ENCODE peak calls at places on chromosome 2, in five cellular contexts. One of them, this sample, is unnamed.
A peak's percentile ranks its signal among the peaks of the same experiment; 100 is the strongest.

GRCh38 chr2:149015926-149016563 is 22.5 kb upstream of the LYPD6B start:
- DNase-seq in CD8-positive, alpha-beta memory T cell: no peak
- DNase-seq in aorta: no peak
- DNase-seq in A549: no peak
- DNase-seq in breast epithelium: no peak
- DNase-seq in this sample: no peak

GRCh38 chr2:54671875-54672586 is 51.4 kb upstream of the EML6 start:
- DNase-seq in A549: no peak
- DNase-seq in aorta: no peak
- DNase-seq in CD8-positive, alpha-beta memory T cell: no peak
- DNase-seq in breast epithelium: no peak
- DNase-seq in this sample: no peak

GRCh38 chr2:88066543-88066942 is 1.1 kb upstream of the SMYD1 start:
- DNase-seq in breast epithelium: no peak
- DNase-seq in CD8-positive, alpha-beta memory T cell: no peak
- DNase-seq in A549: no peak
- DNase-seq in aorta: no peak
- DNase-seq in this sample: no peak

GRCh38 chr2:241788135-241788534 is 11.5 kb downstream of the GAL3ST2 start:
- DNase-seq in breast epithelium: no peak
- DNase-seq in A549: no peak
- DNase-seq in CD8-positive, alpha-beta memory T cell: no peak
- DNase-seq in aorta: no peak
- DNase-seq in this sample: no peak

GRCh38 chr2:46825958-46826897 is 89.4 kb downstream of the MCFD2 start:
- DNase-seq in aorta: no peak
- DNase-seq in breast epithelium: no peak
- DNase-seq in CD8-positive, alpha-beta memory T cell: no peak
- DNase-seq in A549: no peak
- DNase-seq in this sample: no peak

GRCh38 chr2:46482490-46482889 is 3.1 kb downstream of the TMEM247 start:
- DNase-seq in A549: no peak
- DNase-seq in CD8-positive, alpha-beta memory T cell: no peak
- DNase-seq in breast epithelium: no peak
- DNase-seq in aorta: no peak
- DNase-seq in this sample: no peak

GRCh38 chr2:211875488-211875887 is 663.1 kb downstream of the ERBB4 start:
- DNase-seq in aorta: no peak
- DNase-seq in CD8-positive, alpha-beta memory T cell: no peak
- DNase-seq in A549: no peak
- DNase-seq in breast epithelium: no peak
- DNase-seq in this sample: no peak

GRCh38 chr2:19119326-19120001 is 239.0 kb downstream of the OSR1 start:
- DNase-seq in A549: no peak
- DNase-seq in breast epithelium: no peak
- DNase-seq in aorta: no peak
- DNase-seq in CD8-positive, alpha-beta memory T cell: no peak
- DNase-seq in this sample: no peak

GRCh38 chr2:148914463-148914862 is 39.4 kb downstream of the KIF5C start:
- DNase-seq in CD8-positive, alpha-beta memory T cell: no peak
- DNase-seq in breast epithelium: no peak
- DNase-seq in aorta: no peak
- DNase-seq in A549: no peak
- DNase-seq in this sample: no peak

GRCh38 chr2:133717497-133717896 is 149.2 kb upstream of the NCKAP5 start:
- DNase-seq in breast epithelium: no peak
- DNase-seq in CD8-positive, alpha-beta memory T cell: no peak
- DNase-seq in A549: no peak
- DNase-seq in aorta: no peak
- DNase-seq in this sample: no peak

GRCh38 chr2:63424329-63425078 is 163.8 kb downstream of the WDPCP start:
- DNase-seq in aorta: no peak
- DNase-seq in A549: peak; percentile 64
- DNase-seq in breast epithelium: no peak
- DNase-seq in CD8-positive, alpha-beta memory T cell: no peak
- DNase-seq in this sample: peak; percentile 33

GRCh38 chr2:26273501-26273900 is 28.8 kb downstream of the HADHB start:
- DNase-seq in aorta: no peak
- DNase-seq in breast epithelium: no peak
- DNase-seq in CD8-positive, alpha-beta memory T cell: no peak
- DNase-seq in A549: no peak
- DNase-seq in this sample: no peak

GRCh38 chr2:190876641-190877040 is 4.0 kb upstream of the GLS start:
- DNase-seq in aorta: no peak
- DNase-seq in CD8-positive, alpha-beta memory T cell: no peak
- DNase-seq in breast epithelium: no peak
- DNase-seq in A549: no peak
- DNase-seq in this sample: no peak

GRCh38 chr2:96258393-96259022 is 7.3 kb downstream of the TMEM127 start:
- DNase-seq in A549: no peak
- DNase-seq in aorta: no peak
- DNase-seq in CD8-positive, alpha-beta memory T cell: no peak
- DNase-seq in breast epithelium: no peak
- DNase-seq in this sample: no peak
- H3K27ac ChIP-seq in A549: peak overlapping the region; percentile 13
- H3K27ac ChIP-seq in aorta: no peak overlapping the region
- H3K27ac ChIP-seq in CD8-positive, alpha-beta memory T cell: no peak overlapping the region
- H3K27ac ChIP-seq in breast epithelium: peak overlapping the region; percentile 88
- H3K27ac ChIP-seq in this sample: no peak overlapping the region

DNA sequence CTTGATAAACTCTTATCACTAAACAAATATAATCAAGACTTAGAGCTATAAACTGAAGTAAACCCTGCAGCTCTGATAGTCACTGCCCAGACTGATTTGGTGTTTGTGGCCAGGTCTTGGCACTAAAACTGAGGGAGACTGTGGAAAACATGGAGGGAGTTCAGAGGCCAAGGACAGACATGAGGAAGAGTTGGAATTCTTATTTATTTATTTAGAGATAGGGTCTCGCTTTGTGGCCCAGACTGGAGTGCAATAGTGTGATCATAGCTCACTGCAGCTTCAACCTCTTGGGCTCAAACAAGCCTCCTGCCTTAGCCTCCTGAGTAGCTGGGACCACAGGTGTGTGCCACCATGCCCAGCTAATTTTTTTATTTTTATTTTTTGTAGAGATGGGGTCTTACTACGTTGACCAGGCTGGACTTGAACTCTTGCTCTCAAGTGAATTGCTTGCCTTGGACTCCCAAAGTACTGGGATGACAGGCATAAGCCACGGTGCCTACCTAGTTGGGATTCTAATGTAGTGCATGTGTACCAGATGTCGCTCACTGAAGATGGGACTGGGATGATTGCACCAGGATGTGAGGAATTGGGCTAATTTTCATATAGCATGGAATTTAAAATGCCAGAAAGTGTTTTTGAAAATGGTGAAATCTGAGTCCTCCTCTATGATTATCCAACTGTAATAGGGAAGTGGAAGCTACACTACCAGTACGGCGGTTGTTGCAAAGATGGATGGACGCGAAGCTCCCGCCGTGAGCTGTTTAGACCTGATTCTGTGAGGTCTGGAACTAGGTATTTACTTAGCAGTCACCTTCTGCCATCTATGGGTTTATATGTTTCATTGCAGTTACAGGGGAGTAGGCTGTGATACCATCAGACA is 52.7 kb upstream of the CTLA4 start:
- DNase-seq in A549: peak; percentile 76
- DNase-seq in CD8-positive, alpha-beta memory T cell: peak; percentile 57
- DNase-seq in breast epithelium: no peak
- DNase-seq in aorta: peak; percentile 66
- DNase-seq in this sample: peak; percentile 53
- H3K27ac ChIP-seq in A549: peak overlapping the region; percentile 7
- H3K27ac ChIP-seq in CD8-positive, alpha-beta memory T cell: no peak overlapping the region
- H3K27ac ChIP-seq in breast epithelium: no peak overlapping the region
- H3K27ac ChIP-seq in aorta: no peak overlapping the region
- H3K27ac ChIP-seq in this sample: no peak overlapping the region

GRCh38 chr2:238142382-238143205 is 4.1 kb downstream of the KLHL30 start:
- DNase-seq in CD8-positive, alpha-beta memory T cell: no peak
- DNase-seq in A549: no peak
- DNase-seq in aorta: no peak
- DNase-seq in breast epithelium: no peak
- DNase-seq in this sample: no peak
- H3K27ac ChIP-seq in CD8-positive, alpha-beta memory T cell: no peak overlapping the region
- H3K27ac ChIP-seq in A549: peak overlapping the region; percentile 81
- H3K27ac ChIP-seq in aorta: no peak overlapping the region
- H3K27ac ChIP-seq in breast epithelium: no peak overlapping the region
- H3K27ac ChIP-seq in this sample: no peak overlapping the region

GRCh38 chr2:3580449-3580848 is 5.4 kb downstream of the RPS7 start:
- DNase-seq in aorta: no peak
- DNase-seq in A549: no peak
- DNase-seq in CD8-positive, alpha-beta memory T cell: no peak
- DNase-seq in breast epithelium: no peak
- DNase-seq in this sample: no peak
- H3K27ac ChIP-seq in aorta: no peak overlapping the region
- H3K27ac ChIP-seq in A549: no peak overlapping the region
- H3K27ac ChIP-seq in CD8-positive, alpha-beta memory T cell: no peak overlapping the region
- H3K27ac ChIP-seq in breast epithelium: no peak overlapping the region
- H3K27ac ChIP-seq in this sample: no peak overlapping the region

GRCh38 chr2:173216055-173216454 is 138.6 kb upstream of the CDCA7 start:
- DNase-seq in CD8-positive, alpha-beta memory T cell: no peak
- DNase-seq in breast epithelium: no peak
- DNase-seq in aorta: no peak
- DNase-seq in A549: no peak
- DNase-seq in this sample: no peak

GRCh38 chr2:173216668-173217067 is 138.0 kb upstream of the CDCA7 start:
- DNase-seq in aorta: no peak
- DNase-seq in breast epithelium: no peak
- DNase-seq in A549: no peak
- DNase-seq in CD8-positive, alpha-beta memory T cell: no peak
- DNase-seq in this sample: no peak

GRCh38 chr2:173221081-173221695 is 133.5 kb upstream of the CDCA7 start:
- DNase-seq in CD8-positive, alpha-beta memory T cell: no peak
- DNase-seq in A549: no peak
- DNase-seq in breast epithelium: no peak
- DNase-seq in aorta: no peak
- DNase-seq in this sample: no peak

GRCh38 chr2:173217106-173217840 is 137.4 kb upstream of the CDCA7 start:
- DNase-seq in breast epithelium: no peak
- DNase-seq in CD8-positive, alpha-beta memory T cell: no peak
- DNase-seq in aorta: no peak
- DNase-seq in A549: no peak
- DNase-seq in this sample: no peak

GRCh38 chr2:173218331-173219056 is 136.2 kb upstream of the CDCA7 start:
- DNase-seq in CD8-positive, alpha-beta memory T cell: no peak
- DNase-seq in breast epithelium: no peak
- DNase-seq in aorta: no peak
- DNase-seq in A549: no peak
- DNase-seq in this sample: no peak
- H3K27ac ChIP-seq in CD8-positive, alpha-beta memory T cell: no peak overlapping the region
- H3K27ac ChIP-seq in breast epithelium: peak overlapping the region; percentile 8
- H3K27ac ChIP-seq in aorta: no peak overlapping the region
- H3K27ac ChIP-seq in A549: no peak overlapping the region
- H3K27ac ChIP-seq in this sample: no peak overlapping the region

GRCh38 chr2:111686994-111687393 is 197.0 kb downstream of the ANAPC1 start:
- DNase-seq in breast epithelium: no peak
- DNase-seq in A549: no peak
- DNase-seq in CD8-positive, alpha-beta memory T cell: no peak
- DNase-seq in aorta: no peak
- DNase-seq in this sample: no peak
- H3K27ac ChIP-seq in breast epithelium: no peak overlapping the region
- H3K27ac ChIP-seq in A549: no peak overlapping the region
- H3K27ac ChIP-seq in CD8-positive, alpha-beta memory T cell: no peak overlapping the region
- H3K27ac ChIP-seq in aorta: no peak overlapping the region
- H3K27ac ChIP-seq in this sample: no peak overlapping the region

GRCh38 chr2:119760876-119761275 is 1.2 kb downstream of the PTPN4 start:
- DNase-seq in A549: no peak
- DNase-seq in CD8-positive, alpha-beta memory T cell: no peak
- DNase-seq in breast epithelium: no peak
- DNase-seq in aorta: no peak
- DNase-seq in this sample: no peak
- H3K27ac ChIP-seq in A549: peak overlapping the region; percentile 97
- H3K27ac ChIP-seq in CD8-positive, alpha-beta memory T cell: peak overlapping the region; percentile 88
- H3K27ac ChIP-seq in breast epithelium: no peak overlapping the region
- H3K27ac ChIP-seq in aorta: no peak overlapping the region
- H3K27ac ChIP-seq in this sample: peak overlapping the region; percentile 78

DNA sequence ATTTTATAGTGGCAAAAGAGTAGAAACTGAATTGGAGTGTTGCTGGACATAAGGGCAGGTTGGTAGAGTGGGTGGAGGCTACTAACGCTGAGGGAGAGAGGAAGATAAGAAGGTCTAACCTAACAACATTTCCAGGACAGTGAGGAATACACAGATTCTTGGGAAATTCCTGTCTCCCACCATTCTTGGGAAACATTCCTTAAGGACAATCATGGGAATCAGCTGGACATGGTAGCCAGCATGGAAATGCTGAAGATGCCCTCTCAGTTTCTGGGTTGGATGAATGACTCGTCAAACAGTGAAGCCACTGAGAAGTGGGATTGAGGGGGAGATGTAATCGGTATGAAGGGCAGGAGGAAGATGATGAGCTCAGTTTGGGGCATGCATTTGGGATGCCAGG is 265.4 kb downstream of the AFF3 start:
- DNase-seq in aorta: no peak
- DNase-seq in CD8-positive, alpha-beta memory T cell: no peak
- DNase-seq in A549: no peak
- DNase-seq in breast epithelium: no peak
- DNase-seq in this sample: no peak
- H3K27ac ChIP-seq in aorta: no peak overlapping the region
- H3K27ac ChIP-seq in CD8-positive, alpha-beta memory T cell: no peak overlapping the region
- H3K27ac ChIP-seq in A549: no peak overlapping the region
- H3K27ac ChIP-seq in breast epithelium: no peak overlapping the region
- H3K27ac ChIP-seq in this sample: no peak overlapping the region

DNA sequence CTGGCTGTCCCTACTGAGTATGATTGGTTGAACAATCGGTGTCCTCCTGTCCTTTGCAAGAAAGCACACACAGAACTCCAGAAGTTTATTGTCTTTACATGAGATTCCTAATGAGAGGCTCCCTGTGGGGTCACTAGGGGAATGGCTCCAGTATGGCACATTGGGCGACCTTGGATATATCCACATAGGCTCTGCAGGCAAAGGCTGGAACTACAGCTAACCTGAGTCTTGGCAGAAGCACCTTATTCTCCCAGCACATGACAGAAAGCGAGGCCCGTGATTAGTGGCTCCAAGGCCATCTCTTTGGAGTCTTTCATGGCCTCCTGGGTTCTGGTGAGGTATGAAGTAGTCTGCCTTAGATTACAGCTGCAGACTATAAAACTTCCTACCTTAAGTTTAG is 49.0 kb downstream of the ZDBF2 start:
- DNase-seq in aorta: no peak
- DNase-seq in breast epithelium: no peak
- DNase-seq in A549: peak; percentile 15
- DNase-seq in CD8-positive, alpha-beta memory T cell: no peak
- DNase-seq in this sample: no peak
- H3K27ac ChIP-seq in aorta: no peak overlapping the region
- H3K27ac ChIP-seq in breast epithelium: no peak overlapping the region
- H3K27ac ChIP-seq in A549: no peak overlapping the region
- H3K27ac ChIP-seq in CD8-positive, alpha-beta memory T cell: no peak overlapping the region
- H3K27ac ChIP-seq in this sample: no peak overlapping the region

This sample was measured in CD4-positive, alpha-beta memory T cell.